ENCODE peak calls at places on chromosome 15, in nine cellular contexts. C is GM19239; U is stimulated activated CD4-positive, alpha-beta T cell treated with anti-CD3 and anti-CD28 coated beads, TNF-alpha, amount 100 ng/mL, for 4 hours; E is posterior cingulate gyrus; N is cardiac muscle cell; H is H9; Q is tibial nerve; W is nephron progenitor cell; K is hepatocyte. Y is an unnamed sample.

GRCh38 chr15:62066663-62067447 is at the start of gene C2CD4A:
- DNase-seq in H (peak), W (peak), E (peak), C (peak), K (peak), U (peak), Q (peak), N (peak), Y (peak)

GRCh38 chr15:69535101-69535638 is 82.6 kb downstream of the RPLP1 start:
- DNase-seq in H (no peak), W (no peak), E (peak), N (peak), U (no peak), Q (no peak), K (no peak), C (no peak), Y (no peak)

GRCh38 chr15:36152961-36153360 is 426.5 kb upstream of the CDIN1 start:
- DNase-seq in E (no peak), Q (no peak), W (no peak), K (no peak), C (no peak), U (no peak), N (no peak), H (no peak), Y (no peak)

GRCh38 chr15:67821784-67822451 is 3.4 kb upstream of the SKOR1 start:
- DNase-seq in W (no peak), N (no peak), U (no peak), K (no peak), Q (no peak), C (no peak), E (peak), H (no peak), Y (no peak)

GRCh38 chr15:62440310-62440709 is 275.2 kb upstream of the C2CD4B start:
- DNase-seq in C (no peak), Q (no peak), U (no peak), W (no peak), K (no peak), N (no peak), H (no peak), E (no peak), Y (no peak)

GRCh38 chr15:80739919-80740318 is 39.3 kb upstream of the CEMIP start:
- DNase-seq in W (no peak), E (no peak), C (no peak), U (no peak), H (no peak), Q (no peak), K (no peak), N (no peak), Y (no peak)

GRCh38 chr15:64334530-64334929 is 21.4 kb downstream of the CSNK1G1 start:
- DNase-seq in U (no peak), E (no peak), N (no peak), H (peak), K (no peak), C (no peak), W (no peak), Q (no peak), Y (no peak)

GRCh38 chr15:40061212-40061901 is 22.4 kb upstream of the SRP14 start:
- DNase-seq in H (no peak), C (no peak), U (no peak), E (peak), N (no peak), Q (no peak), W (no peak), K (no peak), Y (no peak)

GRCh38 chr15:59879506-59879905 is 124.6 kb upstream of the FOXB1 start:
- DNase-seq in E (no peak), H (no peak), U (no peak), Q (no peak), K (no peak), N (peak), W (no peak), C (no peak), Y (no peak)

GRCh38 chr15:25643120-25643519 is 204.3 kb upstream of the UBE3A start:
- DNase-seq in C (no peak), W (no peak), Q (no peak), U (no peak), E (no peak), H (peak), N (no peak), K (no peak), Y (no peak)

GRCh38 chr15:74845208-74845568 is 2.2 kb upstream of the ULK3 start:
- DNase-seq in C (no peak), H (no peak), E (no peak), K (no peak), U (peak), W (no peak), N (no peak), Q (no peak), Y (no peak)

GRCh38 chr15:40388941-40389823 is 6.7 kb downstream of the KNSTRN start:
- DNase-seq in E (peak), U (no peak), C (no peak), W (no peak), K (no peak), N (peak), H (no peak), Q (no peak), Y (no peak)

GRCh38 chr15:73139416-73140082 is 87.3 kb downstream of the NEO1 start:
- DNase-seq in N (peak), H (no peak), U (no peak), E (no peak), W (no peak), C (no peak), K (no peak), Q (no peak), Y (no peak)

GRCh38 chr15:78177447-78177873 is 28.3 kb downstream of the IDH3A start:
- DNase-seq in C (no peak), W (peak), Q (peak), H (peak), E (peak), U (no peak), N (peak), K (peak), Y (peak)

GRCh38 chr15:70328137-70329115 is 230.7 kb upstream of the TLE3 start:
- DNase-seq in H (no peak), U (no peak), E (no peak), N (peak), Q (peak), W (no peak), K (no peak), C (no peak), Y (no peak)